ENCODE peak calls at places on chromosomes 5 and 9, in five cellular contexts. J is NCI-H510A treated with DMSO at 0.1 percent for 48 hours; X is activated naive CD8-positive, alpha-beta T cell treated with anti-CD3 and anti-CD28 coated beads, Interleukin-2, amount 10 ng/mL, durations not matched to agents 7 days and 5 days; T is fibroblast of the aortic adventitia; H is NCI-H748 treated with DMSO at 0.1 percent for 48 hours. M is an unnamed sample.

GRCh38 chr9:88759374-88759773 is 224.4 kb downstream of the NXNL2 start:
- DNase-seq in J (no peak), X (no peak), T (no peak), H (no peak), M (no peak)

GRCh38 chr9:592733-593132 is 248.8 kb upstream of the DMRT1 start:
- DNase-seq in J (no peak), X (no peak), T (no peak), H (no peak), M (no peak)

GRCh38 chr5:102811962-102812361 is 56.9 kb downstream of the PAM start:
- DNase-seq in J (peak), X (no peak), T (peak), H (peak), M (peak)

GRCh38 chr5:180287404-180287803 is 4.5 kb downstream of the MAPK9 start:
- DNase-seq in J (no peak), X (no peak), T (no peak), H (no peak), M (no peak)

GRCh38 chr5:74918232-74918669 is 52.1 kb upstream of the FAM169A start:
- DNase-seq in J (no peak), X (no peak), T (no peak), H (no peak), M (no peak)

GRCh38 chr5:109399092-109399759 is 10.5 kb downstream of the PJA2 start:
- DNase-seq in J (no peak), X (no peak), T (peak), H (no peak), M (no peak)

GRCh38 chr9:116411506-116411905 is 257.9 kb downstream of the PAPPA start:
- DNase-seq in J (no peak), X (no peak), T (no peak), H (no peak), M (no peak)

GRCh38 chr9:72274916-72275315 is 90.1 kb downstream of the ZFAND5 start:
- DNase-seq in J (no peak), X (no peak), T (no peak), H (no peak), M (no peak)

GRCh38 chr9:36986548-36987408 is 47.3 kb downstream of the PAX5 start:
- DNase-seq in J (no peak), X (no peak), T (no peak), H (no peak), M (no peak)

GRCh38 chr9:88388886-88389617 is 808 bp downstream of the SPIN1 start:
- DNase-seq in J (peak), X (peak), T (peak), H (peak), M (peak)

GRCh38 chr9:38008168-38009034 is 60.6 kb downstream of the SHB start:
- DNase-seq in J (no peak), X (peak), T (peak), H (peak), M (peak)

GRCh38 chr5:133106761-133107572 is 55.2 kb downstream of the HSPA4 start:
- DNase-seq in J (no peak), X (no peak), T (no peak), H (no peak), M (no peak)

GRCh38 chr5:52119768-52120167 is 667.9 kb upstream of the ITGA1 start:
- DNase-seq in J (no peak), X (no peak), T (no peak), H (no peak), M (no peak)

GRCh38 chr9:136050706-136051567 is 44.2 kb downstream of the NACC2 start:
- DNase-seq in J (no peak), X (no peak), T (no peak), H (no peak), M (no peak)

GRCh38 chr9:98962861-98963260 is 19.2 kb downstream of the COL15A1 start:
- DNase-seq in J (no peak), X (no peak), T (no peak), H (no peak), M (no peak)

GRCh38 chr5:69213513-69214215 is 21.0 kb upstream of the CDK7 start:
- DNase-seq in J (no peak), X (no peak), T (peak), H (no peak), M (no peak)

GRCh38 chr5:136191304-136192014 is 1.5 kb downstream of the SMIM32 start:
- DNase-seq in J (no peak), X (no peak), T (peak), H (no peak), M (no peak)

GRCh38 chr5:147519380-147519779 is 9.5 kb upstream of the DPYSL3 start:
- DNase-seq in J (no peak), X (no peak), T (no peak), H (no peak), M (no peak)

GRCh38 chr9:137488330-137488653 is 29.2 kb upstream of the NSMF start:
- DNase-seq in J (peak), X (no peak), T (no peak), H (peak), M (peak)

GRCh38 chr9:8448226-8448625 is 648.6 kb upstream of the DMAC1 start:
- DNase-seq in J (no peak), X (no peak), T (no peak), H (no peak), M (no peak)

GRCh38 chr9:911003-911402 is 65.5 kb upstream of the DMRT3 start:
- DNase-seq in J (no peak), X (no peak), T (no peak), H (no peak), M (no peak)

GRCh38 chr9:115913666-115914065 is 239.9 kb upstream of the PAPPA start:
- DNase-seq in J (no peak), X (no peak), T (peak), H (no peak), M (no peak)

GRCh38 chr9:127057970-127058644 is 64.3 kb downstream of the ANGPTL2 start:
- DNase-seq in J (no peak), X (no peak), T (no peak), H (no peak), M (no peak)

GRCh38 chr9:137916540-137916939 is 39.0 kb downstream of the CACNA1B start:
- DNase-seq in J (no peak), X (no peak), T (no peak), H (no peak), M (no peak)

GRCh38 chr5:43312699-43313034 is 545 bp downstream of the HMGCS1 start:
- DNase-seq in J (peak), X (no peak), T (no peak), H (peak), M (peak)

GRCh38 chr9:114988962-114989599 is 58.7 kb upstream of the TNFSF8 start:
- DNase-seq in J (no peak), X (no peak), T (no peak), H (no peak), M (no peak)

GRCh38 chr9:110541950-110542349 is 37.6 kb downstream of the SVEP1 start:
- DNase-seq in J (no peak), X (no peak), T (peak), H (no peak), M (no peak)

M was measured in NCI-H146.